ENCODE peak calls at places on chromosomes 12 and 14, in four cellular contexts. One of them, this sample, is unnamed.

GRCh38 chr14:75518625-75519024 is 3.6 kb upstream of the BATF start:
- DNase-seq in breast epithelium: no peak
- DNase-seq in cardiac muscle cell: peak; percentile 28
- DNase-seq in GM12878: no peak
- DNase-seq in this sample: no peak

GRCh38 chr14:86243158-86243557 is 713.2 kb downstream of the FLRT2 start:
- DNase-seq in breast epithelium: no peak
- DNase-seq in cardiac muscle cell: no peak
- DNase-seq in GM12878: no peak
- DNase-seq in this sample: no peak

GRCh38 chr14:74921053-74921620 is 1.9 kb downstream of the RPS6KL1 start:
- DNase-seq in breast epithelium: no peak
- DNase-seq in cardiac muscle cell: no peak
- DNase-seq in GM12878: no peak
- DNase-seq in this sample: no peak

GRCh38 chr12:41365653-41366131 is 177.6 kb downstream of the PDZRN4 start:
- DNase-seq in breast epithelium: no peak
- DNase-seq in cardiac muscle cell: no peak
- DNase-seq in GM12878: no peak
- DNase-seq in this sample: no peak

GRCh38 chr12:75704664-75705063 is 193.3 kb upstream of the KRR1 start:
- DNase-seq in breast epithelium: no peak
- DNase-seq in cardiac muscle cell: peak; percentile 93
- DNase-seq in GM12878: no peak
- DNase-seq in this sample: no peak

GRCh38 chr12:3170423-3171194 is 93.4 kb downstream of the TSPAN9 start:
- DNase-seq in breast epithelium: no peak
- DNase-seq in cardiac muscle cell: peak; percentile 84
- DNase-seq in GM12878: no peak
- DNase-seq in this sample: no peak

GRCh38 chr12:110280784-110281548 is at the start of gene ATP2A2:
- DNase-seq in breast epithelium: peak; percentile 84
- DNase-seq in cardiac muscle cell: peak; percentile 94
- DNase-seq in GM12878: peak; percentile 30
- DNase-seq in this sample: peak; percentile 57

GRCh38 chr14:60094306-60094897 is 2.7 kb downstream of the PCNX4 start:
- DNase-seq in breast epithelium: no peak
- DNase-seq in cardiac muscle cell: peak; percentile 71
- DNase-seq in GM12878: no peak
- DNase-seq in this sample: no peak

GRCh38 chr12:130969223-130969622 is 15.5 kb downstream of the ADGRD1 start:
- DNase-seq in breast epithelium: no peak
- DNase-seq in cardiac muscle cell: no peak
- DNase-seq in GM12878: no peak
- DNase-seq in this sample: no peak

GRCh38 chr14:96052541-96053105 is 13.5 kb downstream of the C14orf132 start:
- DNase-seq in breast epithelium: no peak
- DNase-seq in cardiac muscle cell: no peak
- DNase-seq in GM12878: no peak
- DNase-seq in this sample: no peak

GRCh38 chr14:96053236-96053599 is 14.1 kb downstream of the C14orf132 start:
- DNase-seq in breast epithelium: no peak
- DNase-seq in cardiac muscle cell: no peak
- DNase-seq in GM12878: no peak
- DNase-seq in this sample: peak; percentile 45

GRCh38 chr14:96053600-96054381 is 14.6 kb downstream of the C14orf132 start:
- DNase-seq in breast epithelium: no peak
- DNase-seq in cardiac muscle cell: peak; percentile 94
- DNase-seq in GM12878: no peak
- DNase-seq in this sample: peak; percentile 87

GRCh38 chr14:96051231-96051630 is 12.1 kb downstream of the C14orf132 start:
- DNase-seq in breast epithelium: no peak
- DNase-seq in cardiac muscle cell: no peak
- DNase-seq in GM12878: no peak
- DNase-seq in this sample: no peak

DNA sequence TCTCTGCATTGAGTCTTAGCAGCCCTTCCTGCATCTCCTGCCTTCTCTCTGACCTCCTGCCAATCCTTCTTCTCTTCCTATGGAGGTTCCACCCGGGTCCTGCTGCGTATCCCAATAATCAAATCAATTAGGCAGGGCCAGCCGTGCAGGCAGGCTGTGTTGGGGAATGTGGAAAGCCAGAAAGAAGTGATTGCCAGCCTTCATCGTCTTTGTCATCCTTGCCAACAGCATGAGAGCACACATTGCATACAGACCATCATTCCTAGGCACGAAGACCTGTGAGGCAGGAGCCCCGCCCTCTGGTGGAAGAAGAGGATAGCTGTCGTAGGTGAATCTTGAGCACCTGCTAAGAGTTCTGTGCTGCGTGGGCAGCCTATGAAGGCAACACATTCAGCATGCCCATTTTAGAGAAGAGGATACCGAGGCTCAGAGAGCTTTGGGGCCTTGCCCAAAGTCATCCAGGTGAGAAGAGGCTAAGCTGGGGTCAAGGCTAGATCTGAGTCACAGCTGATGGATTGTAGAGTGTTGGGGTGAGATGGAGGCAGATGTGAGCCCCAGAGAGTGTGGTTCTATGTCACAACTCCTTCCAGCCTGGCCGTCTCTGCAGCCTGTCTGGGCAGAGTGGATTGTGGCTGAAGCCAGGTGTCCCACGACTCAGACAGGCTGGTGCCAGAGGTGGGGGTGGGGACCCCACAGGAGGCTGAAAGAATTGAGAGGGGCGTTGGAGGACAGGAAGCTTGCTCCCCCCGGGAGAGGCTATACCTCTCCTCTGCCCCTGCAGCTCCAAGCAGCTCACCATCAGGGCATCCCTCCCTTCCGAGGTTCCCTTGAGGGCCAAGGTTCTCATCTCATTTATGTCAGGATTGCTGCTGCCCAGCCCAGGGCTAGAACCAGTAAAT is 12.7 kb downstream of the C14orf132 start:
- DNase-seq in breast epithelium: no peak
- DNase-seq in cardiac muscle cell: no peak
- DNase-seq in GM12878: no peak
- DNase-seq in this sample: no peak
- TF ChIP-seq CTCF in breast epithelium: no peak
- TF ChIP-seq CTCF in cardiac muscle cell: peak; percentile 6
- TF ChIP-seq CTCF in GM12878: peak; percentile 48
- TF ChIP-seq CTCF in this sample: no peak

GRCh38 chr12:114689075-114689994 is 5.4 kb upstream of the TBX3 start:
- DNase-seq in breast epithelium: no peak
- DNase-seq in cardiac muscle cell: no peak
- DNase-seq in GM12878: no peak
- DNase-seq in this sample: no peak
- H3K27me3 ChIP-seq in breast epithelium: no peaks in the 10 kb centered on the region
- H3K27me3 ChIP-seq in cardiac muscle cell: peaks cover 88% of the 10 kb centered on the region
- H3K27me3 ChIP-seq in GM12878: peaks cover 12% of the 10 kb centered on the region
- H3K27me3 ChIP-seq in this sample: peaks cover 9% of the 10 kb centered on the region

GRCh38 chr12:32302218-32302826 is 97.0 kb upstream of the FGD4 start:
- DNase-seq in breast epithelium: no peak
- DNase-seq in cardiac muscle cell: peak; percentile 33
- DNase-seq in GM12878: peak; percentile 63
- DNase-seq in this sample: no peak
- TF ChIP-seq CTCF in breast epithelium: no peak
- TF ChIP-seq CTCF in cardiac muscle cell: peak; percentile 37
- TF ChIP-seq CTCF in GM12878: peak; percentile 90
- TF ChIP-seq CTCF in this sample: no peak

GRCh38 chr12:116691636-116692035 is 46.2 kb downstream of the SPRING1 start:
- DNase-seq in breast epithelium: no peak
- DNase-seq in cardiac muscle cell: no peak
- DNase-seq in GM12878: no peak
- DNase-seq in this sample: no peak
- H3K27me3 ChIP-seq in breast epithelium: no peaks in the 10 kb centered on the region
- H3K27me3 ChIP-seq in cardiac muscle cell: no peaks in the 10 kb centered on the region
- H3K27me3 ChIP-seq in GM12878: peaks cover 11% of the 10 kb centered on the region
- H3K27me3 ChIP-seq in this sample: peaks cover 4% of the 10 kb centered on the region

GRCh38 chr12:105561981-105562726 is 231.7 kb downstream of the C12orf75 start:
- DNase-seq in breast epithelium: peak; percentile 20
- DNase-seq in cardiac muscle cell: peak; percentile 85
- DNase-seq in GM12878: no peak
- DNase-seq in this sample: peak; percentile 28
- TF ChIP-seq CTCF in breast epithelium: no peak
- TF ChIP-seq CTCF in cardiac muscle cell: no peak
- TF ChIP-seq CTCF in GM12878: no peak
- TF ChIP-seq CTCF in this sample: no peak

GRCh38 chr12:103273645-103274044 is 222.1 kb downstream of the C12orf42 start:
- DNase-seq in breast epithelium: no peak
- DNase-seq in cardiac muscle cell: no peak
- DNase-seq in GM12878: no peak
- DNase-seq in this sample: no peak

GRCh38 chr12:103272949-103273348 is 222.8 kb downstream of the C12orf42 start:
- DNase-seq in breast epithelium: no peak
- DNase-seq in cardiac muscle cell: no peak
- DNase-seq in GM12878: no peak
- DNase-seq in this sample: no peak

GRCh38 chr12:103268831-103269514 is 226.8 kb downstream of the C12orf42 start:
- DNase-seq in breast epithelium: no peak
- DNase-seq in cardiac muscle cell: no peak
- DNase-seq in GM12878: no peak
- DNase-seq in this sample: no peak

GRCh38 chr12:103269962-103270361 is 225.8 kb downstream of the C12orf42 start:
- DNase-seq in breast epithelium: no peak
- DNase-seq in cardiac muscle cell: no peak
- DNase-seq in GM12878: no peak
- DNase-seq in this sample: no peak
- H3K27me3 ChIP-seq in breast epithelium: no peaks in the 10 kb centered on the region
- H3K27me3 ChIP-seq in cardiac muscle cell: no peaks in the 10 kb centered on the region
- H3K27me3 ChIP-seq in GM12878: no peaks in the 10 kb centered on the region
- H3K27me3 ChIP-seq in this sample: no peaks in the 10 kb centered on the region

GRCh38 chr12:92928962-92929915 is at the start of gene EEA1:
- DNase-seq in breast epithelium: peak; percentile 95
- DNase-seq in cardiac muscle cell: peak; percentile 98
- DNase-seq in GM12878: peak; percentile 84
- DNase-seq in this sample: peak; percentile 97
- TF ChIP-seq CTCF in breast epithelium: no peak
- TF ChIP-seq CTCF in cardiac muscle cell: no peak
- TF ChIP-seq CTCF in GM12878: peak; percentile 31
- TF ChIP-seq CTCF in this sample: peak; percentile 11

GRCh38 chr12:129903092-129903945 is 506 bp downstream of the TMEM132D start:
- DNase-seq in breast epithelium: no peak
- DNase-seq in cardiac muscle cell: no peak
- DNase-seq in GM12878: no peak
- DNase-seq in this sample: no peak
- H3K27me3 ChIP-seq in breast epithelium: no peaks in the 10 kb centered on the region
- H3K27me3 ChIP-seq in cardiac muscle cell: peaks cover 99% of the 10 kb centered on the region
- H3K27me3 ChIP-seq in GM12878: no peaks in the 10 kb centered on the region
- H3K27me3 ChIP-seq in this sample: no peaks in the 10 kb centered on the region

GRCh38 chr12:78099806-78100205 is 269.1 kb downstream of the NAV3 start:
- DNase-seq in breast epithelium: no peak
- DNase-seq in cardiac muscle cell: no peak
- DNase-seq in GM12878: no peak
- DNase-seq in this sample: no peak

GRCh38 chr12:78096909-78097597 is 266.4 kb downstream of the NAV3 start:
- DNase-seq in breast epithelium: no peak
- DNase-seq in cardiac muscle cell: peak; percentile 78
- DNase-seq in GM12878: no peak
- DNase-seq in this sample: no peak

GRCh38 chr12:78101181-78101876 is 270.6 kb downstream of the NAV3 start:
- DNase-seq in breast epithelium: no peak
- DNase-seq in cardiac muscle cell: no peak
- DNase-seq in GM12878: no peak
- DNase-seq in this sample: no peak

GRCh38 chr12:78101946-78102635 is 271.4 kb downstream of the NAV3 start:
- DNase-seq in breast epithelium: no peak
- DNase-seq in cardiac muscle cell: no peak
- DNase-seq in GM12878: no peak
- DNase-seq in this sample: no peak
- TF ChIP-seq CTCF in breast epithelium: no peak
- TF ChIP-seq CTCF in cardiac muscle cell: no peak
- TF ChIP-seq CTCF in GM12878: no peak
- TF ChIP-seq CTCF in this sample: no peak

GRCh38 chr14:53861781-53862180 is 94.8 kb downstream of the BMP4 start:
- DNase-seq in breast epithelium: no peak
- DNase-seq in cardiac muscle cell: no peak
- DNase-seq in GM12878: no peak
- DNase-seq in this sample: no peak
- H3K27me3 ChIP-seq in breast epithelium: no peaks in the 10 kb centered on the region
- H3K27me3 ChIP-seq in cardiac muscle cell: no peaks in the 10 kb centered on the region
- H3K27me3 ChIP-seq in GM12878: no peaks in the 10 kb centered on the region
- H3K27me3 ChIP-seq in this sample: no peaks in the 10 kb centered on the region